ENCODE peak calls at places on chromosome 9, in four cellular contexts. E is NCI-H1105 treated with DMSO at 0.1 percent for 48 hours, U is AG04450, N is RPMI8226. G is an unnamed sample.

GRCh38 chr9:124708633-124709032 is 62.5 kb downstream of the NR6A1 start:
- DNase-seq in E (no peak), U (no peak), N (no peak), G (no peak)

GRCh38 chr9:76255781-76256455 is 138.3 kb downstream of the RFK start:
- DNase-seq in U (peak), E (no peak), N (no peak), G (peak)

GRCh38 chr9:116546711-116547581 is 140.2 kb upstream of the TRIM32 start:
- DNase-seq in N (no peak), U (no peak), E (no peak), G (no peak)

GRCh38 chr9:18459958-18460584 is 13.9 kb upstream of the ADAMTSL1 start:
- DNase-seq in U (no peak), E (no peak), N (no peak), G (no peak)

GRCh38 chr9:121895836-121896544 is 197.1 kb downstream of the TTLL11 start:
- DNase-seq in E (no peak), U (no peak), N (no peak), G (peak)

GRCh38 chr9:114501786-114502682 is 3.2 kb downstream of the WHRN start:
- DNase-seq in U (no peak), E (peak), N (peak), G (no peak)

GRCh38 chr9:101999441-101999840 is 261.0 kb upstream of the GRIN3A start:
- DNase-seq in N (no peak), E (peak), U (no peak), G (no peak)

GRCh38 chr9:128568470-128569083 is 16.2 kb downstream of the SPTAN1 start:
- DNase-seq in N (no peak), E (no peak), U (no peak), G (no peak)

GRCh38 chr9:99465231-99465891 is 243.3 kb downstream of the SEC61B start:
- DNase-seq in U (no peak), N (no peak), E (peak), G (no peak)

GRCh38 chr9:99509900-99510299 is 287.8 kb downstream of the SEC61B start:
- DNase-seq in N (no peak), E (no peak), U (no peak), G (no peak)

GRCh38 chr9:107907715-107908114 is 418.1 kb upstream of the KLF4 start:
- DNase-seq in N (no peak), E (no peak), U (no peak), G (no peak)

GRCh38 chr9:93154293-93154903 is 20.3 kb upstream of the NINJ1 start:
- DNase-seq in E (peak), U (no peak), N (peak), G (no peak)

GRCh38 chr9:121744687-121745395 is 93.4 kb downstream of the DAB2IP start:
- DNase-seq in N (no peak), E (no peak), U (peak), G (no peak)

GRCh38 chr9:16029796-16030363 is 477.0 kb downstream of the CCDC171 start:
- DNase-seq in N (no peak), E (no peak), U (no peak), G (no peak)

GRCh38 chr9:15543033-15543791 is 9.6 kb upstream of the CCDC171 start:
- DNase-seq in N (no peak), U (no peak), E (no peak), G (no peak)

GRCh38 chr9:131304676-131305366 is 15.3 kb downstream of the PLPP7 start:
- DNase-seq in U (no peak), E (no peak), N (no peak), G (no peak)

GRCh38 chr9:135303865-135304499 is 175.6 kb upstream of the PPP1R26 start:
- DNase-seq in E (no peak), U (no peak), N (no peak), G (no peak)